ENCODE peak calls at places on chromosomes 4 and X, in seven cellular contexts. Q, R, K, B, Y, O and Z are unnamed samples.

GRCh38 chr4:8848507-8849265 is 23.0 kb downstream of the HMX1 start:
- DNase-seq in K (no peak), B (no peak), R (no peak), Y (no peak), Q (no peak), O (no peak), Z (no peak)

GRCh38 chrX:74537011-74537390 is 77.4 kb downstream of the RLIM start:
- DNase-seq in O (no peak), Y (peak; percentile 31), Q (peak; percentile 34), B (peak; percentile 40), R (no peak), K (peak; percentile 47), Z (peak; percentile 60)

GRCh38 chrX:31287861-31288260 is 216.0 kb upstream of the FTHL17 start:
- DNase-seq in Y (no peak), Q (no peak), O (no peak), B (no peak), R (no peak), K (no peak), Z (peak; percentile 32)

GRCh38 chr4:161486454-161486853 is 677.3 kb downstream of the FSTL5 start:
- DNase-seq in O (no peak), B (no peak), R (no peak), Y (no peak), Q (no peak), K (no peak), Z (no peak)

GRCh38 chr4:148166132-148166531 is 276.1 kb downstream of the NR3C2 start:
- DNase-seq in Q (no peak), O (no peak), Y (no peak), R (no peak), K (no peak), B (no peak), Z (peak; percentile 27)

GRCh38 chr4:5827108-5828004 is 65.5 kb downstream of the CRMP1 start:
- DNase-seq in R (no peak), O (no peak), B (peak; percentile 5), Y (no peak), Q (no peak), K (peak; percentile 28), Z (peak; percentile 67)

GRCh38 chr4:38663021-38663800 is 788 bp upstream of the KLF3 start:
- DNase-seq in K (peak; percentile 87), R (peak; percentile 87), O (no peak), Y (peak; percentile 72), Q (peak; percentile 44), B (peak; percentile 85), Z (peak; percentile 49)

GRCh38 chr4:31021008-31021407 is 300.8 kb downstream of the PCDH7 start:
- DNase-seq in R (no peak), Q (no peak), Y (no peak), O (no peak), K (no peak), B (no peak), Z (no peak)

GRCh38 chr4:32400870-32401269 is 1680.7 kb downstream of the PCDH7 start:
- DNase-seq in Y (no peak), R (no peak), Q (no peak), K (no peak), B (no peak), O (no peak), Z (no peak)

GRCh38 chr4:120731561-120731960 is 191.0 kb downstream of the PRDM5 start:
- DNase-seq in B (no peak), Y (no peak), Q (no peak), O (no peak), K (no peak), R (peak; percentile 36), Z (peak; percentile 5)

GRCh38 chr4:6924361-6924779 is 14.7 kb downstream of the TBC1D14 start:
- DNase-seq in K (no peak), Y (no peak), R (no peak), Q (no peak), O (no peak), B (no peak), Z (no peak)

GRCh38 chrX:47144626-47145407 is at the start of the genes NDUFB11 and RBM10:
- DNase-seq in K (peak; percentile 96), Y (peak; percentile 95), O (peak; percentile 72), R (peak; percentile 94), Q (peak; percentile 94), B (peak; percentile 96), Z (peak; percentile 95)

GRCh38 chr4:128335541-128335940 is 47.9 kb upstream of the PGRMC2 start:
- DNase-seq in K (no peak), Q (no peak), O (no peak), B (no peak), Y (no peak), R (no peak), Z (no peak)

GRCh38 chr4:98794565-98795205 is 134.2 kb downstream of the EIF4E start:
- DNase-seq in B (peak; percentile 54), K (no peak), Q (no peak), O (peak; percentile 23), Y (peak; percentile 28), R (peak; percentile 1), Z (peak; percentile 58)

GRCh38 chr4:138113819-138114415 is 128.2 kb downstream of the SLC7A11 start:
- DNase-seq in Y (no peak), K (peak; percentile 50), O (no peak), B (peak; percentile 59), R (no peak), Q (no peak), Z (peak; percentile 79)

GRCh38 chr4:8914461-8915171 is 43.0 kb upstream of the HMX1 start:
- DNase-seq in Y (no peak), O (no peak), Q (no peak), K (no peak), R (no peak), B (no peak), Z (no peak)

GRCh38 chr4:78040431-78040830 is 16.7 kb upstream of the FRAS1 start:
- DNase-seq in Q (no peak), B (no peak), Y (no peak), O (no peak), R (no peak), K (no peak), Z (peak; percentile 64)

GRCh38 chrX:129779747-129780146 is at the start of gene SASH3:
- DNase-seq in B (no peak), Y (no peak), Q (peak; percentile 26), K (no peak), R (no peak), O (no peak), Z (no peak)

GRCh38 chr4:166594326-166594946 is 639.9 kb downstream of the SPOCK3 start:
- DNase-seq in Q (peak; percentile 32), O (no peak), R (peak; percentile 77), K (peak; percentile 16), Y (peak; percentile 85), B (peak; percentile 64), Z (peak; percentile 74)

GRCh38 chrX:267771-268261 is 13.4 kb upstream of the PLCXD1 start:
- DNase-seq in K (no peak), Q (no peak), Y (peak; percentile 33), R (no peak), B (no peak), O (no peak), Z (no peak)

GRCh38 chrX:45322382-45322781 is 121.7 kb upstream of the DIPK2B start:
- DNase-seq in B (peak; percentile 83), K (peak; percentile 87), R (peak; percentile 35), O (peak; percentile 53), Y (peak; percentile 61), Q (peak; percentile 23), Z (peak; percentile 83)
- TF ChIP-seq CTCF in B (peak; percentile 58), K (peak; percentile 61), R (peak; percentile 49), O (peak; percentile 33), Y (peak; percentile 57), Q (peak; percentile 50), Z (peak; percentile 59)

GRCh38 chrX:137569470-137569891 is 3.6 kb downstream of the ZIC3 start:
- DNase-seq in K (no peak), B (no peak), Q (no peak), R (no peak), O (no peak), Y (no peak), Z (no peak)

GRCh38 chrX:137575596-137576255 is 9.8 kb downstream of the ZIC3 start:
- DNase-seq in O (no peak), K (no peak), Y (peak; percentile 53), B (no peak), Q (no peak), R (no peak), Z (no peak)

GRCh38 chrX:137574102-137574783 is 8.3 kb downstream of the ZIC3 start:
- DNase-seq in K (no peak), R (no peak), Q (no peak), Y (peak; percentile 85), B (peak; percentile 81), O (no peak), Z (no peak)

GRCh38 chrX:137574784-137575298 is 8.9 kb downstream of the ZIC3 start:
- DNase-seq in B (no peak), O (no peak), Y (peak; percentile 52), Q (no peak), R (no peak), K (no peak), Z (no peak)

GRCh38 chrX:137573356-137574101 is 7.6 kb downstream of the ZIC3 start:
- DNase-seq in Q (no peak), B (peak; percentile 33), O (no peak), Y (peak; percentile 58), K (no peak), R (no peak), Z (no peak)
- H3K4me3 ChIP-seq in Q (no peak overlapping the region), B (peak overlapping the region; percentile 2), O (no peak overlapping the region), Y (peak overlapping the region; percentile 60), K (no peak overlapping the region), R (no peak overlapping the region), Z (no peak overlapping the region)

DNA sequence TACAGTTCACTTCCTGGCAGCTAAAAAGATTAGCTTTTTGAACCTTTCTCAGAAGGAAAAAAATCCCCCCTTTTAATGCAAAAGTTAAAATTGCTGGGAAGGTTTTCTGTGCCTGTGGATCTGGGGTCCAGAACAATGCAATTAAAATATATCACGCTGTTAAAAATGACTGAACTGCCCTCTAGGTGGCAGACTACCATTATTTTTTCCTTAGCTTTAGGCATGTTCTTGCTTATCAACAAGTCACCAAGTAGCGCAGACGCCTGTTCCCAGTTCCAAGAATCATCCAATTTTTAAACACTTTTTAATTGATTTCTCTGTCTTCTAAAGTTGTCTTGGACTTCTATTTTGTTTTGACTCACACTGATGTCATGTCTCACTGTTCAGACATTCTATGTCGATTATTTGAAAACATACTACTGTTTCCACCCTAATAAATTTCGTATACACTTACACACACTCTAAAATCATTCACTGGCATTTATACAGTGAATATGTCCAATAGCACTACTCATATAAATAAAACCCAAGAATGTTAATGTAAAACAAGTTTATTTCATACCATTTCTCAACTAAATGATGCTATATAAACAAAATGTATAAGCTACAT is 661.6 kb downstream of the RAPGEF2 start:
- DNase-seq in B (peak; percentile 85), K (peak; percentile 29), O (no peak), Q (no peak), R (peak; percentile 68), Y (peak; percentile 78), Z (peak; percentile 67)
- TF ChIP-seq CTCF in B (peak; percentile 54), K (peak; percentile 41), O (peak; percentile 35), Q (peak; percentile 48), R (peak; percentile 58), Y (peak; percentile 84), Z (peak; percentile 61)

GRCh38 chr4:186778134-186778533 is 54.5 kb upstream of the FAT1 start:
- DNase-seq in O (no peak), B (no peak), K (no peak), Q (no peak), Y (peak; percentile 21), R (no peak), Z (no peak)
- H3K4me3 ChIP-seq in O (no peak overlapping the region), B (no peak overlapping the region), K (no peak overlapping the region), Q (no peak overlapping the region), Y (no peak overlapping the region), R (no peak overlapping the region), Z (no peak overlapping the region)

GRCh38 chr4:42965326-42965725 is 72.8 kb downstream of the GRXCR1 start:
- DNase-seq in Y (peak; percentile 7), R (peak; percentile 12), O (no peak), B (no peak), K (no peak), Q (no peak), Z (no peak)
- TF ChIP-seq CTCF in Y (peak; percentile 42), R (no peak), O (no peak), B (no peak), K (no peak), Q (no peak), Z (no peak)